ENCODE peak calls at places on chromosomes 1 and 21, in eight cellular contexts. Z is RWPE1; H is stimulated activated CD4-positive, alpha-beta T cell treated with anti-CD3 and anti-CD28 coated beads, Interleukin-12 subunit alpha, Interleukin-12 subunit beta, amount 100 ng/mL, for 4 hours; N is activated CD8-positive, alpha-beta memory T cell treated with anti-CD3 and anti-CD28 coated beads for 24 hours; M is CD8-positive, alpha-beta T cell; T is SHP77 treated with DMSO at 0.1 percent for 48 hours; P is stimulated activated naive B cell treated with anti-CD40 and anti-IgM and Interleukin-4, amounts not matched to agents 10 μg/mL and 1 μg/mL and 100 μg/mL, for 72 hours; S is endodermal cell. K is an unnamed sample.

GRCh38 chr1:29779146-29779545 is 542.8 kb downstream of the PTPRU start:
- DNase-seq in Z (no peak), H (no peak), N (peak; percentile 11), M (no peak), T (no peak), P (no peak), S (no peak), K (no peak)

GRCh38 chr21:26140185-26140584 is 30.4 kb downstream of the APP start:
- DNase-seq in Z (peak; percentile 63), H (no peak), N (no peak), M (no peak), T (no peak), P (no peak), S (no peak), K (peak; percentile 82)

GRCh38 chr1:30847358-30847972 is 61.1 kb downstream of the SDC3 start:
- DNase-seq in Z (no peak), H (no peak), N (no peak), M (no peak), T (peak; percentile 78), P (no peak), S (peak; percentile 85), K (no peak)

GRCh38 chr1:233140519-233140918 is 155.0 kb downstream of the PCNX2 start:
- DNase-seq in Z (no peak), H (no peak), N (no peak), M (no peak), T (no peak), P (no peak), S (no peak), K (no peak)

GRCh38 chr1:214234635-214235025 is 46.3 kb upstream of the SMYD2 start:
- DNase-seq in Z (no peak), H (no peak), N (no peak), M (no peak), T (no peak), P (no peak), S (no peak), K (no peak)

GRCh38 chr1:19123837-19124236 is 86.2 kb downstream of the UBR4 start:
- DNase-seq in Z (no peak), H (no peak), N (no peak), M (peak; percentile 23), T (no peak), P (no peak), S (peak; percentile 26), K (no peak)

GRCh38 chr1:59079434-59080135 is 217.3 kb upstream of the FGGY start:
- DNase-seq in Z (no peak), H (no peak), N (no peak), M (no peak), T (no peak), P (no peak), S (no peak), K (no peak)

GRCh38 chr1:246971322-246971721 is 36.5 kb downstream of the ZNF695 start:
- DNase-seq in Z (no peak), H (peak; percentile 43), N (peak; percentile 67), M (peak; percentile 40), T (peak; percentile 28), P (peak; percentile 26), S (peak; percentile 88), K (peak; percentile 20)

GRCh38 chr1:150551784-150552691 is 2.8 kb downstream of the ADAMTSL4 start:
- DNase-seq in Z (peak; percentile 90), H (no peak), N (no peak), M (no peak), T (no peak), P (no peak), S (peak; percentile 65), K (peak; percentile 47)

GRCh38 chr1:205435904-205436573 is 14.2 kb upstream of the LEMD1 start:
- DNase-seq in Z (no peak), H (no peak), N (no peak), M (no peak), T (no peak), P (no peak), S (peak; percentile 52), K (no peak)

GRCh38 chr21:18023099-18023498 is 203.9 kb upstream of the C21orf91 start:
- DNase-seq in Z (no peak), H (no peak), N (no peak), M (no peak), T (no peak), P (no peak), S (peak; percentile 62), K (no peak)

GRCh38 chr1:19260211-19261138 is 8.9 kb downstream of the MRTO4 start:
- DNase-seq in Z (peak; percentile 70), H (no peak), N (no peak), M (no peak), T (peak; percentile 93), P (no peak), S (no peak), K (no peak)

GRCh38 chr1:40783001-40783905 is at the start of gene KCNQ4:
- DNase-seq in Z (peak; percentile 40), H (peak; percentile 32), N (peak; percentile 68), M (peak; percentile 19), T (no peak), P (no peak), S (peak; percentile 90), K (no peak)